ENCODE peak calls at places on chromosomes 1 and 21, in nine cellular contexts. F, I, O, U, W, N, K, X and S are unnamed samples.

GRCh38 chr21:38984568-38984967 is 178.8 kb downstream of the ETS2 start:
- DNase-seq in K (no peak), O (no peak), W (no peak), I (no peak), F (no peak), N (no peak), U (no peak), X (peak), S (peak)

GRCh38 chr1:145871994-145872411 is 13.1 kb upstream of the PIAS3 start:
- DNase-seq in F (no peak), K (peak), O (no peak), I (peak), U (peak), W (peak), X (no peak), N (peak), S (peak)

GRCh38 chr1:156282143-156282478 is 514 bp downstream of the SMG5 start:
- DNase-seq in X (no peak), U (no peak), W (peak), F (no peak), O (no peak), N (no peak), I (no peak), K (no peak), S (no peak)

GRCh38 chr1:223549740-223550139 is 115.8 kb downstream of the CAPN8 start:
- DNase-seq in O (no peak), I (no peak), W (no peak), N (no peak), F (no peak), U (no peak), X (no peak), K (no peak), S (no peak)

GRCh38 chr1:46183119-46183842 is 7.0 kb upstream of the P3R3URF start:
- DNase-seq in X (peak), I (peak), O (peak), K (no peak), U (no peak), W (no peak), F (no peak), N (peak), S (peak)

GRCh38 chr1:211713231-211713630 is 37.8 kb upstream of the NEK2 start:
- DNase-seq in U (no peak), K (no peak), O (no peak), F (no peak), X (no peak), N (no peak), W (no peak), I (peak), S (no peak)

GRCh38 chr1:169577981-169578738 is 8.1 kb downstream of the F5 start:
- DNase-seq in F (no peak), O (no peak), W (no peak), K (no peak), I (no peak), N (no peak), X (no peak), U (no peak), S (no peak)

GRCh38 chr1:155884028-155884950 is 24.9 kb downstream of the SYT11 start:
- DNase-seq in F (no peak), U (no peak), K (no peak), I (no peak), X (no peak), W (no peak), N (no peak), O (no peak), S (no peak)

GRCh38 chr21:26833011-26833410 is 12.2 kb downstream of the ADAMTS1 start:
- DNase-seq in F (no peak), I (no peak), X (no peak), U (no peak), N (no peak), O (no peak), W (no peak), K (no peak), S (no peak)

GRCh38 chr1:20652300-20652699 is 8.9 kb downstream of the DDOST start:
- DNase-seq in U (no peak), O (no peak), X (no peak), N (no peak), I (no peak), K (no peak), W (no peak), F (no peak), S (no peak)

GRCh38 chr1:91529856-91530255 is 29.2 kb downstream of the CDC7 start:
- DNase-seq in I (peak), F (no peak), K (no peak), U (no peak), W (no peak), O (peak), X (peak), N (peak), S (no peak)

GRCh38 chr1:232127190-232127589 is 500.6 kb downstream of the DISC1 start:
- DNase-seq in U (no peak), W (no peak), X (peak), F (no peak), N (peak), O (peak), I (peak), K (no peak), S (peak)

GRCh38 chr1:7427901-7428300 is 343.2 kb upstream of the VAMP3 start:
- DNase-seq in U (no peak), K (no peak), N (no peak), F (no peak), O (no peak), W (no peak), I (no peak), X (no peak), S (no peak)

GRCh38 chr21:16279658-16280581 is 550.1 kb downstream of the USP25 start:
- DNase-seq in N (peak), W (no peak), F (no peak), X (no peak), K (peak), U (no peak), I (peak), O (no peak), S (peak)

GRCh38 chr21:34737115-34737514 is 68.3 kb downstream of the CLIC6 start:
- DNase-seq in K (no peak), F (no peak), I (peak), O (no peak), N (no peak), X (no peak), U (no peak), W (no peak), S (peak)

GRCh38 chr1:182684128-182684828 is at the start of gene RGS8:
- DNase-seq in W (no peak), X (no peak), N (no peak), U (no peak), O (no peak), K (no peak), F (no peak), I (no peak), S (no peak)

GRCh38 chr1:3192825-3193224 is 123.8 kb downstream of the PRDM16 start:
- DNase-seq in I (no peak), X (peak), O (no peak), K (no peak), F (no peak), U (no peak), N (no peak), W (no peak), S (no peak)